ENCODE peak calls at places on chromosomes 12 and 14, in six cellular contexts. U is brain microvascular endothelial cell, F is epithelial cell of esophagus, E is OCI-LY7, C is cardiac muscle cell, I is tibial nerve. H is an unnamed sample.

GRCh38 chr12:25458047-25458552 is 95.0 kb downstream of the LMNTD1 start:
- DNase-seq in U (peak), F (peak), E (no peak), C (no peak), I (no peak), H (no peak)

GRCh38 chr12:15520083-15520482 is 197.8 kb downstream of the PTPRO start:
- DNase-seq in U (no peak), F (no peak), E (no peak), C (no peak), I (no peak), H (no peak)

GRCh38 chr14:54423991-54424390 is 17.2 kb downstream of the CNIH1 start:
- DNase-seq in U (no peak), F (no peak), E (no peak), C (no peak), I (no peak), H (no peak)

GRCh38 chr14:97707603-97708002 is 910.4 kb downstream of the VRK1 start:
- DNase-seq in U (no peak), F (no peak), E (no peak), C (no peak), I (no peak), H (no peak)

GRCh38 chr12:50099302-50100008 is 4.4 kb upstream of the GPD1 start:
- DNase-seq in U (no peak), F (peak), E (no peak), C (no peak), I (no peak), H (no peak)

GRCh38 chr12:126856958-126857357 is 1410.0 kb upstream of the TMEM132C start:
- DNase-seq in U (no peak), F (no peak), E (no peak), C (no peak), I (no peak), H (no peak)

GRCh38 chr14:90114554-90114953 is 52.8 kb downstream of the KCNK13 start:
- DNase-seq in U (no peak), F (peak), E (no peak), C (peak), I (no peak), H (no peak)

GRCh38 chr12:67981236-67982164 is 7.7 kb upstream of the IFNG-AS1 start:
- DNase-seq in U (peak), F (peak), E (no peak), C (no peak), I (no peak), H (no peak)

GRCh38 chr14:100786131-100786530 is 39.8 kb upstream of the MEG3 start:
- DNase-seq in U (no peak), F (no peak), E (no peak), C (no peak), I (no peak), H (no peak)

GRCh38 chr14:61503167-61503801 is 181.9 kb downstream of the PRKCH start:
- DNase-seq in U (no peak), F (peak), E (peak), C (no peak), I (no peak), H (no peak)

GRCh38 chr12:20792971-20793370 is 17.5 kb upstream of the SLCO1B3 start:
- DNase-seq in U (no peak), F (no peak), E (no peak), C (no peak), I (no peak), H (no peak)

GRCh38 chr12:130839770-130840355 is 813 bp upstream of the STX2 start:
- DNase-seq in U (no peak), F (no peak), E (no peak), C (no peak), I (no peak), H (no peak)

GRCh38 chr14:24871302-24871701 is 178.6 kb downstream of the STXBP6 start:
- DNase-seq in U (no peak), F (peak), E (no peak), C (no peak), I (no peak), H (no peak)

GRCh38 chr14:52089208-52089607 is 20.3 kb upstream of the NID2 start:
- DNase-seq in U (no peak), F (no peak), E (no peak), C (no peak), I (no peak), H (no peak)

GRCh38 chr12:1457901-1458300 is 136.5 kb downstream of the FBXL14 start:
- DNase-seq in U (peak), F (peak), E (no peak), C (no peak), I (no peak), H (no peak)

GRCh38 chr12:101076940-101077351 is 133.1 kb downstream of the SLC5A8 start:
- DNase-seq in U (no peak), F (peak), E (no peak), C (no peak), I (no peak), H (no peak)

GRCh38 chr12:70948976-70949336 is 28.4 kb upstream of the PTPRR start:
- DNase-seq in U (no peak), F (no peak), E (no peak), C (no peak), I (no peak), H (no peak)
- TF ChIP-seq CTCF in U (no peak), F (no peak), E (no peak), C (peak), I (no peak), H (no peak)

GRCh38 chr14:77053046-77053841 is 24.7 kb upstream of the IRF2BPL start:
- DNase-seq in U (no peak), F (peak), E (peak), C (peak), I (no peak), H (no peak)
- TF ChIP-seq CTCF in U (peak), F (peak), E (peak), C (peak), I (peak), H (peak)

DNA sequence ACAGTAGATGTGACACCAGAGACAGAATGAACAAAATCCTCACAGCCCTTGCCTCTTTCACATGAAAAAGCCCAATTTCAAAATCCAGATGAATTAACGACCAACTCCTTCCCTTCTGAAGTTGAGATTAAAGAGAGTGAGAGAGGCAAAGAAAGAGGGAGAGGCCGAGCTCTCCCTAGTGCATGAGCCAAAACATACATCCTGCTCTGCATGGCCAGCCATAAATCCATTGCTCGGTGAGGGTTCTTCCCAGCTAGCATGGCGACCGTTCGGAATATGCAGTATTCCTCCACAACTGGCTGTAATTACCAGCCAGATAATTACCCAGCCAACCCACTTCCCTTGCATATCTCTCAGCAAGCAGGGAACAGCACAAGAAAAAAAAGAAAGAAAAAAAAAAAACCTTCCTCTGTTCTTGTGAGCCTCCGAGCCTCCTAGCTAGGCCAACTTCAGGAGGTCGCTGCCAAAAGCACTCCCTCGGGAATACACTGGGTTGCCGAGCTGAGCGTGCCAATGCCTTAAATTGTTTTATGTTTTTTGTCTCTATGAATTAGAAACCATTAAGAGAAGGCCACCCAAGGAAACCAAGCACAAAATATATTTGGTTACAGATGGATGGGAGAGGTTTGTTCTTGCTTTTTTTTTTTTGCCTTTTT is 568.0 kb downstream of the MED13L start:
- DNase-seq in U (no peak), F (no peak), E (no peak), C (no peak), I (peak), H (no peak)
- TF ChIP-seq CTCF in U (no peak), F (no peak), E (no peak), C (no peak), I (no peak), H (no peak)

GRCh38 chr14:23005861-23006534 is 3.9 kb downstream of the C14orf93 start:
- DNase-seq in U (peak), F (no peak), E (no peak), C (no peak), I (no peak), H (no peak)

GRCh38 chr14:23009483-23009938 is 432 bp downstream of the C14orf93 start:
- DNase-seq in U (no peak), F (no peak), E (no peak), C (no peak), I (no peak), H (no peak)

GRCh38 chr14:23008836-23009235 is 1.1 kb downstream of the C14orf93 start:
- DNase-seq in U (no peak), F (no peak), E (peak), C (no peak), I (no peak), H (no peak)

GRCh38 chr14:23005451-23005850 is 4.5 kb downstream of the C14orf93 start:
- DNase-seq in U (no peak), F (no peak), E (no peak), C (no peak), I (no peak), H (no peak)

DNA sequence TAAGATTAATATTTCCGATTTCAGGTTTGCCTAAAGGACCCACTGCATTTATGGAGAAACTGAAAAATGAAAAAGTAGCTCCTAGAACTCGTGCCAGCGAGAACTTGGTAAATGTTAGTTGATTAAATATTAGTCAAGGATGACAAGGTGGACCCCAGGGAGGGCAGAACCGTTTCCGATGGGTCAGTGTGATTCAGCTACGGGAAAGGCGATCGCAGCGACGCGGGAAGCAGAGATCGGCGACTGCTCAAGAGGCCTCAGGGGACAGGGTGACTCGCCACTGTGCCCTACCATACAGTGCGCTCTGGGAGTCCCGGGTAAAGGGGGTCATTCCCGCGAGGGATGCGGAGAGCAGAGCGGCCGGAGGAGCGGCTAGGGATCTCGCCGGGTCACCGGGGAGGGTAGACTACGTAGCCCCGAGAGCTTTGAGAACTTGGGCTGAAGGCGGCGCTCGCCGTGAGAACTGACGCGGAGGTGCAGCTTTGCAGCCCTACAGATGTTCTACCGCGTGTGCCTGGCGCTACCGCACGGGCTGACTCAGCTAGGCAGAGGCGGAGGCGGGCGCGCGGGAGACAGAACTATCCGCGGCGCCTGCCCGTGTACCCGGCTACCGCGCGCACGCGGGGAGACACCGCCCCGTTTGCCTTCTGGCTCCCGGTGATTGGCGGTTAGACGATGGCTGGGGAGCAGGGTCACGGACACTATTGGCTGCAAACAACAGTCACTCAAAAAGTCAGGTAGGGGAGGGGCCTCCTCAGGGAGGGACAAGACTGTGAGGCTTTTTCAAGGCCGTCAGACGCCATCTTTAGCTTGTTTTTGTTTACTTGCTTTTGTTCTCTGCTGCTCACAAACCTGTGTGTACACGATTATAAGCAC is 3.2 kb downstream of the C14orf93 start:
- DNase-seq in U (peak), F (peak), E (peak), C (peak), I (peak), H (peak)
- TF ChIP-seq CTCF in U (peak), F (peak), E (peak), C (peak), I (peak), H (peak)

GRCh38 chr12:11344504-11344903 is 34.3 kb upstream of the PRB4 start:
- DNase-seq in U (no peak), F (no peak), E (no peak), C (no peak), I (no peak), H (no peak)

GRCh38 chr12:11348439-11348838 is 38.2 kb upstream of the PRB4 start:
- DNase-seq in U (no peak), F (no peak), E (no peak), C (no peak), I (no peak), H (no peak)

DNA sequence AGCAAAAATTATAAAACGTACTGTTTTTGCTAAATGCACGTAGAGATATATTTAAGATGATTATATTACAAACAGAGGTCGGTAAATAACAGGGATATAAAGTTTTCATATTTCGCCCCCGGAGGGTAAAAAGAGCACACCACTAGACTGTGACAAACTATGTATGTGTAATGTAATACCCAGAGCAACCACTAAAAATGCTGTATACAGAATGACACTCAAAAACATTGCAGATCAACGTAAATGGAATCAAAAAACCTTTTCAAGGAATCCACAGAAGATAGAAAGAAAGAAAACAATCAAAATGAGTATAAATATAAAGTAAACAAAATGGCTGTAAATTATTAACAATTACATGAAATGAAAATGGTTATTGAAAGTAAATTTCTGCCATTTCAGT is 37.6 kb upstream of the PRB4 start:
- DNase-seq in U (no peak), F (no peak), E (peak), C (no peak), I (no peak), H (no peak)
- TF ChIP-seq CTCF in U (peak), F (peak), E (peak), C (no peak), I (no peak), H (no peak)

GRCh38 chr12:52295663-52296062 is 4.3 kb upstream of the KRT81 start:
- DNase-seq in U (no peak), F (no peak), E (no peak), C (no peak), I (no peak), H (no peak)

GRCh38 chr12:52296572-52297215 is 5.4 kb upstream of the KRT81 start:
- DNase-seq in U (no peak), F (no peak), E (no peak), C (no peak), I (no peak), H (peak)

GRCh38 chr12:52294803-52295202 is 3.5 kb upstream of the KRT81 start:
- DNase-seq in U (no peak), F (no peak), E (no peak), C (no peak), I (no peak), H (no peak)

GRCh38 chr12:52291267-52291935 is at the start of gene KRT81:
- DNase-seq in U (no peak), F (no peak), E (no peak), C (no peak), I (no peak), H (peak)

DNA sequence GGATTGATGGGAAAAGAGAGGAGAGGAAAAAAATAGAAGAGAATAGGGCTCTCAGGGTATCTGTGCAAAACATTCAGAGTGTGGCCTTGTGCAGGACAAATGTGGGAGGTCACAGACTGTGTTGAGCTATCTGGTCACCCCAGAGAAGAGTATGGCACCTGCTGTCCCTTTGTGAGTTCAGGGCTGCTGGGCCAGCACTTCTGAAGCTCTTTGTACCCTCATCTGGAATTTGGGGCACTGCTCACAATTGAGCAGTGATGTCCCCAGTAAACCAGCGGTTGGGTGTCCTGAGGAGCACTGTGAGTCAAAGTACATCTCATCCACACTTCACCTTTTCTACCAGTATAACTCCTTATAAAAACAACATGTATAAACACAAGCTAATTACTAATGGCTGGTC is 2.6 kb upstream of the KRT81 start:
- DNase-seq in U (no peak), F (no peak), E (no peak), C (no peak), I (no peak), H (peak)
- TF ChIP-seq CTCF in U (no peak), F (no peak), E (no peak), C (no peak), I (no peak), H (no peak)

DNA sequence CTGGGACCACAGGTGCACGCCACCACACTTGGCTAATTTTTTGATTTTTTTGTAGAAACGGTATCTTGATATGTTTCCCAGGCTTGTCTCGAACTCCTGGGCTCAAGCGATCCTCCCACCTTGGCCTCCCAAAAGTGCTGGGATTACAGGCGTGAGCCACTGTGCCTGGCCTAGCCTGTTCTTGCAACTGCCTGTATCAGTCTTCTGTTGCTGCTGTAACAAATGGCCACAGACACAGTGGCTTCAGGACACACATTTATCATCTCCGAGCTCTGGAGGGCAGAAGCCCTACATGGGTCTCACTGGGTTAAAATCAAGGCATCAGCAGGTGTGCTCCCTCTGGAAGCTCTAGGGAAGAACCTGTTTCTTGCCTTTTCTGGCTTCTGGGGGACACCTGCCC is 79.9 kb upstream of the NCOR2 start:
- DNase-seq in U (no peak), F (no peak), E (no peak), C (no peak), I (no peak), H (no peak)
- TF ChIP-seq CTCF in U (no peak), F (no peak), E (no peak), C (no peak), I (no peak), H (no peak)

GRCh38 chr12:77617818-77618217 is 212.9 kb upstream of the NAV3 start:
- DNase-seq in U (no peak), F (peak), E (no peak), C (no peak), I (no peak), H (no peak)

GRCh38 chr12:77615331-77615730 is 215.4 kb upstream of the NAV3 start:
- DNase-seq in U (peak), F (peak), E (peak), C (no peak), I (no peak), H (no peak)
- TF ChIP-seq CTCF in U (peak), F (peak), E (peak), C (peak), I (no peak), H (no peak)

DNA sequence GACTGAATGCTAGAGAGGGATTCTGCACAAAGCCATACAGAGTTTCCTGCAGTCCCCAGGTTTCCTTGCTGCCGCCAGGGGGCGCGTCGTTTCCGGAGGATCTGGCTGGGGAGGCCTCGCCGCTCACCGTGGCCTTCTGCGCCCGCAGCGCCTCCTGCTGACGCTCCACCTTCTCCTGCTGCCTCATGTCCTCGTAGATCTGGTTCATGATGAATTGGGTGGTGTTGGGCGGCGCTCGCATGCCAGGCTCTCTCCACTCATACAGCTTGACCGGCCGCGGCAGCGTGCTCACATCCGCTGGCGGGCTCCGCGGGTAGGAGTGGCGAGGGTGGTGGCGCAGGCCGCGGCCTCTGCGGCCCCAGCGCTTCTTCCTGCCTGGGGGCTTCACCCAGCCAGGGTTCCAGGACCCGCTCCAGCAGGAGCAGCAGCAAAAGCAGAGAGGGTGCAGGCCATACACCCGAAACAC is 987 bp downstream of the CCER1 start:
- DNase-seq in U (no peak), F (no peak), E (peak), C (no peak), I (no peak), H (no peak)
- TF ChIP-seq CTCF in U (peak), F (peak), E (peak), C (peak), I (no peak), H (no peak)

GRCh38 chr12:65100140-65100539 is 21.0 kb downstream of the WIF1 start:
- DNase-seq in U (no peak), F (peak), E (no peak), C (no peak), I (no peak), H (no peak)
- TF ChIP-seq CTCF in U (peak), F (peak), E (peak), C (peak), I (no peak), H (no peak)

H was measured in suprapubic skin.